ENCODE peak calls at places on chromosomes 5 and 9, in nine cellular contexts. H is IMR-90, Q is transverse colon, O is AG10803, S is fibroblast of mammary gland, C is PC-9, I is neural progenitor cell, K is foreskin fibroblast, U is cardiac muscle cell. Z is an unnamed sample.

GRCh38 chr9:15155323-15155722 is 151.7 kb downstream of the TTC39B start:
- DNase-seq in K (no peak), O (no peak), U (no peak), C (no peak), I (no peak), Q (no peak), S (no peak), H (no peak), Z (no peak)

GRCh38 chr5:116908537-116908936 is 333.9 kb upstream of the SEMA6A start:
- DNase-seq in Q (no peak), H (no peak), U (no peak), I (no peak), C (no peak), S (no peak), K (no peak), O (no peak), Z (no peak)

GRCh38 chr5:145681686-145682085 is 153.5 kb downstream of the PRELID2 start:
- DNase-seq in Q (peak; percentile 53), O (peak; percentile 70), I (peak; percentile 74), H (peak; percentile 73), S (peak; percentile 78), K (peak; percentile 85), U (peak; percentile 86), C (peak; percentile 50), Z (no peak)

GRCh38 chr9:23552876-23553275 is 273.2 kb downstream of the ELAVL2 start:
- DNase-seq in I (no peak), O (no peak), H (no peak), Q (no peak), U (no peak), K (no peak), C (no peak), S (no peak), Z (no peak)

GRCh38 chr5:173326501-173326960 is 1.7 kb downstream of the STC2 start:
- DNase-seq in K (peak; percentile 93), O (peak; percentile 95), C (peak; percentile 51), U (peak; percentile 84), Q (no peak), S (peak; percentile 83), H (peak; percentile 92), I (peak; percentile 47), Z (peak; percentile 72)

GRCh38 chr5:136186786-136187185 is 6.2 kb downstream of the SMIM32 start:
- DNase-seq in I (no peak), U (no peak), S (no peak), O (no peak), K (no peak), C (no peak), H (no peak), Q (no peak), Z (no peak)

GRCh38 chr5:155844541-155844940 is 482.4 kb upstream of the SGCD start:
- DNase-seq in Q (no peak), K (no peak), C (no peak), O (no peak), I (no peak), U (no peak), S (no peak), H (no peak), Z (no peak)

GRCh38 chr5:154476343-154477213 is 1.4 kb downstream of the HAND1 start:
- DNase-seq in U (no peak), Q (no peak), C (no peak), O (no peak), H (no peak), S (no peak), K (no peak), I (peak; percentile 66), Z (no peak)

GRCh38 chr5:59330680-59331079 is 562.8 kb downstream of the PDE4D start:
- DNase-seq in H (no peak), U (no peak), O (no peak), I (no peak), K (no peak), Q (no peak), S (no peak), C (no peak), Z (no peak)

GRCh38 chr5:168314735-168315411 is 23.4 kb downstream of the WWC1 start:
- DNase-seq in C (peak; percentile 94), H (peak; percentile 99), U (peak; percentile 80), I (no peak), K (peak; percentile 90), O (peak; percentile 96), S (peak; percentile 98), Q (peak; percentile 88), Z (peak; percentile 94)

GRCh38 chr9:85534340-85534739 is 207.4 kb downstream of the AGTPBP1 start:
- DNase-seq in I (no peak), O (no peak), Q (no peak), K (no peak), S (no peak), U (no peak), C (no peak), H (no peak), Z (no peak)

GRCh38 chr5:165805756-165806155 is 2300.3 kb downstream of the MAT2B start:
- DNase-seq in H (no peak), S (no peak), K (no peak), Q (no peak), I (peak; percentile 47), U (no peak), C (no peak), O (no peak), Z (no peak)

GRCh38 chr5:80246995-80247729 is 8.7 kb downstream of the SERINC5 start:
- DNase-seq in O (peak; percentile 89), H (peak; percentile 91), Q (peak; percentile 73), C (peak; percentile 85), S (peak; percentile 93), U (peak; percentile 91), K (peak; percentile 94), I (peak; percentile 82), Z (peak; percentile 82)

GRCh38 chr9:114169029-114169939 is 13.9 kb downstream of the COL27A1 start:
- DNase-seq in I (no peak), C (no peak), O (no peak), Q (no peak), S (peak; percentile 79), H (peak; percentile 83), K (peak; percentile 80), U (peak; percentile 40), Z (no peak)

GRCh38 chr9:5800969-5801738 is 31.8 kb downstream of the ERMP1 start:
- DNase-seq in C (no peak), S (no peak), Q (no peak), K (no peak), I (no peak), O (peak; percentile 8), U (peak; percentile 23), H (no peak), Z (no peak)

GRCh38 chr9:14608521-14608920 is 84.7 kb downstream of the ZDHHC21 start:
- DNase-seq in K (no peak), O (no peak), U (no peak), S (no peak), I (no peak), C (no peak), H (no peak), Q (no peak), Z (no peak)

GRCh38 chr9:112050544-112051475 is 124.3 kb downstream of the SUSD1 start:
- DNase-seq in H (peak; percentile 97), O (peak; percentile 99), K (peak; percentile 89), C (no peak), Q (peak; percentile 59), S (peak; percentile 98), I (peak; percentile 31), U (peak; percentile 97), Z (peak; percentile 93)

GRCh38 chr9:137544176-137544755 is 5.9 kb downstream of the PNPLA7 start:
- DNase-seq in K (peak; percentile 45), I (no peak), Q (no peak), S (peak; percentile 85), H (no peak), O (peak; percentile 50), U (peak; percentile 54), C (no peak), Z (no peak)

GRCh38 chr5:141478321-141478945 is 2.7 kb downstream of the PCDHGC3 start:
- DNase-seq in S (peak; percentile 51), I (no peak), K (peak; percentile 27), H (peak; percentile 52), Q (peak; percentile 87), C (peak; percentile 33), U (no peak), O (peak; percentile 56), Z (no peak)
- H3K4me3 ChIP-seq in S (peak overlapping the region; percentile 93), I (no peak overlapping the region), K (peak overlapping the region; percentile 78), H (peak overlapping the region; percentile 54), Q (peak overlapping the region; percentile 20), C (no peak overlapping the region), U (no peak overlapping the region), O (peak overlapping the region; percentile 91), Z (peak overlapping the region; percentile 84)

GRCh38 chr5:181052928-181053759 is 13.1 kb downstream of the BTNL9 start:
- DNase-seq in O (no peak), U (peak; percentile 8), Q (peak; percentile 22), K (peak; percentile 25), C (no peak), S (no peak), I (peak; percentile 62), H (no peak), Z (no peak)

GRCh38 chr5:181053760-181054122 is 13.7 kb downstream of the BTNL9 start:
- DNase-seq in H (no peak), C (no peak), U (no peak), S (no peak), O (no peak), K (peak; percentile 27), I (peak; percentile 57), Q (no peak), Z (no peak)

GRCh38 chr5:181051841-181052525 is 11.9 kb downstream of the BTNL9 start:
- DNase-seq in S (no peak), U (no peak), K (no peak), I (no peak), Q (no peak), H (no peak), O (no peak), C (no peak), Z (no peak)

GRCh38 chr5:181054138-181054537 is 14.1 kb downstream of the BTNL9 start:
- DNase-seq in O (no peak), K (no peak), I (peak; percentile 31), H (no peak), S (no peak), Q (no peak), C (no peak), U (no peak), Z (no peak)

DNA sequence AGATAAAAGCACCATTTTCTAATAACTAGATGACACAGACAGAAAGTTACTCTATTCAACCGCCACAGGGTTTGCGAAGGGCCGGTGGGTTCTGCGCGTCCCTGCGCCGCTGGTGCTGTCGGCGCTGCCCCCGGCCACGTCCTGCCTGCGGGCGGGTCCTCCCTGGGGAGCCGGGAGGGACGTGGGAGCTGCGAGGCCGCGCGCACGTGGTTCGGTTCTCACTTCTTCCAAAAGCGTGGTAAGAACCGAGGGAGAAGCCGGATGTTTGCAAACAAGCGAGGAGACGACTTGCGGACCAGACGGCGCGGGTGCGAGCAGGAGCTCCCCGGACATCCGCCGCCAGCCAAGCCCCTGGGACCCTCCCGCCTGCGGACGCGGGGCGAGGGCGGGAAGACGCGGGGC is 12.5 kb downstream of the BTNL9 start:
- DNase-seq in C (no peak), O (peak; percentile 4), I (no peak), Q (no peak), K (peak; percentile 40), U (peak; percentile 23), H (no peak), S (no peak), Z (no peak)
- TF ChIP-seq CTCF in C (no peak), O (no peak), I (no peak), Q (no peak), K (no peak), U (no peak), H (no peak), S (no peak), Z (no peak)

GRCh38 chr5:178272591-178272990 is 40.0 kb upstream of the PHYKPL start:
- DNase-seq in C (no peak), S (no peak), K (no peak), H (no peak), O (no peak), Q (no peak), U (no peak), I (no peak), Z (no peak)
- H3K4me3 ChIP-seq in C (no peak overlapping the region), S (no peak overlapping the region), K (no peak overlapping the region), H (no peak overlapping the region), O (no peak overlapping the region), Q (no peak overlapping the region), U (no peak overlapping the region), I (no peak overlapping the region), Z (no peak overlapping the region)

GRCh38 chr9:34190996-34191892 is 12.4 kb downstream of the UBAP1 start:
- DNase-seq in C (no peak), O (peak; percentile 36), Q (no peak), U (peak; percentile 59), K (peak; percentile 45), I (peak; percentile 41), S (peak; percentile 54), H (peak; percentile 34), Z (no peak)
- TF ChIP-seq CTCF in C (no peak), O (peak; percentile 38), Q (no peak), U (peak; percentile 47), K (peak; percentile 32), I (peak; percentile 47), S (peak; percentile 48), H (peak; percentile 33), Z (peak; percentile 11)

Z was measured in AG04449.